ENCODE peak calls at places on chromosomes 11 and 22, in four cellular contexts. N is SK-N-SH, R is HCT116, T is K562. M is an unnamed sample.

GRCh38 chr11:130212431-130212961 is 52.9 kb downstream of the ST14 start:
- DNase-seq in T (no peak), R (no peak), N (peak; percentile 41), M (no peak)

GRCh38 chr11:10318527-10318802 is 13.6 kb downstream of the ADM start:
- DNase-seq in R (no peak), N (no peak), T (no peak), M (no peak)

GRCh38 chr11:17905477-17905876 is 107.4 kb downstream of the SERGEF start:
- DNase-seq in R (no peak), T (no peak), N (no peak), M (no peak)

GRCh38 chr11:64096835-64097234 is 61.1 kb downstream of the FLRT1 start:
- DNase-seq in N (no peak), T (no peak), R (no peak), M (no peak)

GRCh38 chr11:43632171-43632570 is 48.4 kb upstream of the HSD17B12 start:
- DNase-seq in N (no peak), R (no peak), T (no peak), M (no peak)

GRCh38 chr22:31652911-31653684 is 8.9 kb downstream of the PISD start:
- DNase-seq in R (no peak), T (no peak), N (no peak), M (no peak)

GRCh38 chr22:24521791-24522245 is 26.7 kb downstream of the UPB1 start:
- DNase-seq in T (no peak), N (peak; percentile 72), R (peak; percentile 86), M (peak; percentile 54)

GRCh38 chr11:126619516-126619915 is 264.0 kb downstream of the ST3GAL4 start:
- DNase-seq in T (no peak), N (no peak), R (no peak), M (no peak)

GRCh38 chr11:59365621-59366020 is 6.9 kb downstream of the OR5AN1 start:
- DNase-seq in R (no peak), T (no peak), N (no peak), M (no peak)

GRCh38 chr11:96254087-96254486 is 88.9 kb downstream of the MAML2 start:
- DNase-seq in T (no peak), N (no peak), R (no peak), M (no peak)

GRCh38 chr11:10540915-10541591 is at the start of gene RNF141:
- DNase-seq in T (peak; percentile 95), R (peak; percentile 84), N (peak; percentile 97), M (peak; percentile 82)

GRCh38 chr11:128871165-128871564 is 4.1 kb upstream of the KCNJ1 start:
- DNase-seq in T (no peak), N (no peak), R (no peak), M (no peak)

GRCh38 chr22:43173976-43174720 is 12.8 kb downstream of the TTLL12 start:
- DNase-seq in R (no peak), N (no peak), T (no peak), M (no peak)

GRCh38 chr11:114738954-114739353 is 60.6 kb downstream of the NXPE2 start:
- DNase-seq in R (peak; percentile 22), N (peak; percentile 44), T (peak; percentile 45), M (peak; percentile 27)

GRCh38 chr22:27230189-27230588 is 571.4 kb downstream of the MN1 start:
- DNase-seq in R (no peak), T (no peak), N (no peak), M (no peak)

GRCh38 chr22:24731786-24732185 is 42.7 kb downstream of the PIWIL3 start:
- DNase-seq in R (no peak), T (no peak), N (no peak), M (no peak)

GRCh38 chr22:47196881-47197701 is 434.6 kb downstream of the TBC1D22A start:
- DNase-seq in R (no peak), T (no peak), N (no peak), M (no peak)

GRCh38 chr11:39724404-39724803 is 1735.0 kb downstream of the LRRC4C start:
- DNase-seq in N (peak; percentile 3), R (no peak), T (no peak), M (no peak)

GRCh38 chr11:65646921-65647701 is 9.2 kb downstream of the SIPA1 start:
- DNase-seq in R (no peak), T (peak; percentile 35), N (peak; percentile 94), M (no peak)

GRCh38 chr22:36862251-36863242 is 1.7 kb downstream of the NCF4 start:
- DNase-seq in N (no peak), T (no peak), R (no peak), M (no peak)
- TF ChIP-seq SIN3A in N (no peak), T (no peak), R (no peak), M (no peak)

GRCh38 chr22:37254206-37254866 is 10.3 kb upstream of the RAC2 start:
- DNase-seq in R (no peak), N (no peak), T (no peak), M (no peak)

GRCh38 chr22:37255558-37256006 is 11.5 kb upstream of the RAC2 start:
- DNase-seq in R (no peak), T (no peak), N (no peak), M (no peak)

GRCh38 chr22:37256075-37256726 is 12.1 kb upstream of the RAC2 start:
- DNase-seq in T (no peak), N (no peak), R (no peak), M (no peak)

GRCh38 chr22:37254867-37255233 is 10.8 kb upstream of the RAC2 start:
- DNase-seq in T (no peak), R (no peak), N (no peak), M (no peak)

GRCh38 chr22:37253164-37253660 is 9.1 kb upstream of the RAC2 start:
- DNase-seq in R (no peak), N (no peak), T (no peak), M (no peak)
- TF ChIP-seq CTCF in R (no peak), N (peak; percentile 25), T (no peak), M (no peak)

GRCh38 chr11:117529767-117530166 is 202.1 kb downstream of the CEP164 start:
- DNase-seq in N (no peak), R (no peak), T (no peak), M (no peak)
- TF ChIP-seq POLR2AphosphoS5 in N (no peak), R (no peak), T (no peak), M (no peak)

GRCh38 chr11:20457934-20458333 is 70.4 kb downstream of the PRMT3 start:
- DNase-seq in N (no peak), R (no peak), T (no peak), M (no peak)
- TF ChIP-seq SIN3A in N (no peak), R (no peak), T (no peak), M (no peak)

GRCh38 chr11:106914409-106914808 is 103.9 kb downstream of the GUCY1A2 start:
- DNase-seq in T (no peak), N (no peak), R (no peak), M (no peak)

GRCh38 chr11:106920899-106921504 is 97.3 kb downstream of the GUCY1A2 start:
- DNase-seq in N (no peak), T (no peak), R (no peak), M (no peak)

GRCh38 chr11:106917973-106918372 is 100.3 kb downstream of the GUCY1A2 start:
- DNase-seq in R (peak; percentile 18), N (peak; percentile 23), T (peak; percentile 40), M (no peak)
- TF ChIP-seq CTCF in R (no peak), N (peak; percentile 68), T (peak; percentile 15), M (peak; percentile 73)

DNA sequence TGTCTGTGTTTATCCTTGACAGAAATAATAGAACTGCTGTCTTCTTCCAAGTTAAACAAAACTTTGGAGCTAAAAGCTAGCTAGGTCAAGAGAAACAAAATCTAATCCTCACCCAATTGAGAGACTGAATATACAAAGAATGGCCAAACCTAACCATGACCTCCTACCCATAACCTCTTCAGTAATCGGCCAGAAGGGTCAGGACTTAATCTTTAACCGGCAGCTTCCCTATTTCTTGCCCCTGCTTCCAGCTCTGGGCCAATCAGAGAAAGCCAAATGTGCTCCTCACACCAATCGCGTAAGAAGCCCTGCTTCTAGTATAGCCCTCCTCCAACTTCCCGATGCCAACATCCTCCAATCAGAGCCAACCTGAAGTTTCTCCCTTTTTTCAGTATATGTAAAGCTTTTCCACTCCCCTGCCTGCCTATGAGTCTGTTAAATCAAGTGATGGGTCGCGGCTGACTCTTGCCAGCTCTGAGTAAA is 1.7 kb upstream of the DDX6 start:
- DNase-seq in T (peak; percentile 63), N (peak; percentile 83), R (peak; percentile 91), M (no peak)
- TF ChIP-seq POLR2AphosphoS5 in T (peak; percentile 64), N (peak; percentile 94), R (peak; percentile 99), M (peak; percentile 85)

GRCh38 chr11:115939726-115940421 is 435.7 kb upstream of the CADM1 start:
- DNase-seq in R (no peak), T (no peak), N (no peak), M (no peak)
- TF ChIP-seq SIN3A in R (no peak), T (no peak), N (no peak), M (no peak)

GRCh38 chr22:46148885-46149492 is 1.3 kb upstream of the PPARA start:
- DNase-seq in N (no peak), T (no peak), R (no peak), M (no peak)

GRCh38 chr22:46147061-46147460 is 3.3 kb upstream of the PPARA start:
- DNase-seq in N (no peak), T (no peak), R (no peak), M (no peak)

GRCh38 chr22:46146329-46146728 is 4.0 kb upstream of the PPARA start:
- DNase-seq in N (no peak), T (no peak), R (no peak), M (no peak)

GRCh38 chr22:46148336-46148735 is 2.0 kb upstream of the PPARA start:
- DNase-seq in R (no peak), N (no peak), T (no peak), M (no peak)

GRCh38 chr22:46147471-46148267 is 2.7 kb upstream of the PPARA start:
- DNase-seq in R (no peak), T (no peak), N (no peak), M (no peak)
- TF ChIP-seq CTCF in R (no peak), T (no peak), N (no peak), M (no peak)

GRCh38 chr22:29308791-29309262 is 2.4 kb downstream of the GAS2L1 start:
- DNase-seq in R (no peak), T (no peak), N (peak; percentile 39), M (no peak)

GRCh38 chr22:29310065-29310862 is 3.8 kb downstream of the GAS2L1 start:
- DNase-seq in R (no peak), T (no peak), N (no peak), M (no peak)

GRCh38 chr22:29310863-29311339 is 4.5 kb downstream of the GAS2L1 start:
- DNase-seq in N (peak; percentile 86), T (peak; percentile 88), R (peak; percentile 75), M (no peak)

GRCh38 chr22:29308148-29308790 is 1.8 kb downstream of the GAS2L1 start:
- DNase-seq in N (peak; percentile 24), R (no peak), T (no peak), M (no peak)

GRCh38 chr22:29309332-29310064 is 3.0 kb downstream of the GAS2L1 start:
- DNase-seq in R (no peak), N (peak; percentile 66), T (peak; percentile 33), M (no peak)
- TF ChIP-seq POLR2AphosphoS5 in R (no peak), N (no peak), T (no peak), M (no peak)